ENCODE peak calls at places on chromosomes 11 and 22, in four cellular contexts. One of them, this sample, is unnamed.

GRCh38 chr11:116725434-116726221 is 47.2 kb downstream of the BUD13 start:
- DNase-seq in endothelial cell of umbilical vein: no peak
- DNase-seq in M059J: peak
- DNase-seq in activated naive CD8-positive, alpha-beta T cell treated with anti-CD3 and anti-CD28 coated beads, Interleukin-2, amount 50 U/mL, for 16 hours: no peak
- DNase-seq in this sample: no peak

GRCh38 chr11:61090521-61090920 is 11.8 kb upstream of the CD5 start:
- DNase-seq in M059J: no peak
- DNase-seq in activated naive CD8-positive, alpha-beta T cell treated with anti-CD3 and anti-CD28 coated beads, Interleukin-2, amount 50 U/mL, for 16 hours: no peak
- DNase-seq in endothelial cell of umbilical vein: no peak
- DNase-seq in this sample: no peak

GRCh38 chr11:105862736-105863367 is 159.2 kb downstream of the MSANTD4 start:
- DNase-seq in activated naive CD8-positive, alpha-beta T cell treated with anti-CD3 and anti-CD28 coated beads, Interleukin-2, amount 50 U/mL, for 16 hours: no peak
- DNase-seq in M059J: peak
- DNase-seq in endothelial cell of umbilical vein: peak
- DNase-seq in this sample: no peak

GRCh38 chr11:121367434-121367833 is 74.9 kb downstream of the SC5D start:
- DNase-seq in M059J: peak
- DNase-seq in activated naive CD8-positive, alpha-beta T cell treated with anti-CD3 and anti-CD28 coated beads, Interleukin-2, amount 50 U/mL, for 16 hours: no peak
- DNase-seq in endothelial cell of umbilical vein: no peak
- DNase-seq in this sample: no peak

GRCh38 chr11:120784566-120785251 is 239.2 kb upstream of the TBCEL start:
- DNase-seq in endothelial cell of umbilical vein: no peak
- DNase-seq in activated naive CD8-positive, alpha-beta T cell treated with anti-CD3 and anti-CD28 coated beads, Interleukin-2, amount 50 U/mL, for 16 hours: no peak
- DNase-seq in M059J: no peak
- DNase-seq in this sample: no peak

GRCh38 chr11:28913883-28914282 is 805.7 kb downstream of the METTL15 start:
- DNase-seq in activated naive CD8-positive, alpha-beta T cell treated with anti-CD3 and anti-CD28 coated beads, Interleukin-2, amount 50 U/mL, for 16 hours: no peak
- DNase-seq in endothelial cell of umbilical vein: no peak
- DNase-seq in M059J: no peak
- DNase-seq in this sample: no peak

GRCh38 chr11:44592125-44592643 is 26.7 kb downstream of the CD82 start:
- DNase-seq in activated naive CD8-positive, alpha-beta T cell treated with anti-CD3 and anti-CD28 coated beads, Interleukin-2, amount 50 U/mL, for 16 hours: no peak
- DNase-seq in endothelial cell of umbilical vein: no peak
- DNase-seq in M059J: no peak
- DNase-seq in this sample: peak

GRCh38 chr22:50446708-50447575 is 27.9 kb downstream of the SBF1 start:
- DNase-seq in activated naive CD8-positive, alpha-beta T cell treated with anti-CD3 and anti-CD28 coated beads, Interleukin-2, amount 50 U/mL, for 16 hours: no peak
- DNase-seq in M059J: no peak
- DNase-seq in endothelial cell of umbilical vein: no peak
- DNase-seq in this sample: no peak

GRCh38 chr11:66856496-66857233 is at the start of gene LRFN4:
- DNase-seq in endothelial cell of umbilical vein: no peak
- DNase-seq in activated naive CD8-positive, alpha-beta T cell treated with anti-CD3 and anti-CD28 coated beads, Interleukin-2, amount 50 U/mL, for 16 hours: no peak
- DNase-seq in M059J: peak
- DNase-seq in this sample: peak

GRCh38 chr11:73350908-73351636 is 25.1 kb upstream of the RELT start:
- DNase-seq in activated naive CD8-positive, alpha-beta T cell treated with anti-CD3 and anti-CD28 coated beads, Interleukin-2, amount 50 U/mL, for 16 hours: no peak
- DNase-seq in M059J: peak
- DNase-seq in endothelial cell of umbilical vein: peak
- DNase-seq in this sample: peak